ENCODE peak calls at places on chromosomes 4 and X, in six cellular contexts. A is suprapubic skin, I is GM12878, T is heart left ventricle, Z is spleen, X is right lobe of liver. G is an unnamed sample.

GRCh38 chr4:183029365-183029764 is 69.7 kb upstream of the WWC2 start:
- DNase-seq in I (no peak), A (no peak), T (no peak), X (no peak), Z (no peak), G (no peak)

GRCh38 chr4:169859366-169860216 is 101.8 kb upstream of the HPF1 start:
- DNase-seq in T (no peak), I (no peak), X (no peak), Z (no peak), A (no peak), G (no peak)

GRCh38 chr4:6869944-6870343 is 39.7 kb upstream of the TBC1D14 start:
- DNase-seq in A (no peak), Z (no peak), T (no peak), I (no peak), X (no peak), G (no peak)

GRCh38 chr4:106763044-106763443 is 273.1 kb downstream of the DKK2 start:
- DNase-seq in I (no peak), A (no peak), Z (no peak), T (no peak), X (no peak), G (no peak)

GRCh38 chr4:8471211-8471875 is 30.8 kb downstream of the TRMT44 start:
- DNase-seq in I (no peak), T (no peak), A (no peak), X (no peak), Z (no peak), G (no peak)

GRCh38 chr4:72604324-72604723 is 35.3 kb upstream of the ADAMTS3 start:
- DNase-seq in Z (no peak), X (peak; percentile 16), T (no peak), I (no peak), A (no peak), G (no peak)

GRCh38 chrX:96566856-96567255 is 117.8 kb upstream of the DIAPH2 start:
- DNase-seq in T (no peak), X (no peak), I (no peak), Z (no peak), A (no peak), G (no peak)

GRCh38 chr4:61511716-61512488 is 311.8 kb downstream of the ADGRL3 start:
- DNase-seq in Z (no peak), X (no peak), A (no peak), I (no peak), T (no peak), G (no peak)

GRCh38 chr4:125200556-125200955 is 114.2 kb upstream of the FAT4 start:
- DNase-seq in A (no peak), I (no peak), X (no peak), T (no peak), Z (no peak), G (no peak)

GRCh38 chrX:39648548-39649254 is 449.1 kb downstream of the BCOR start:
- DNase-seq in T (no peak), I (no peak), A (no peak), Z (no peak), X (no peak), G (no peak)

GRCh38 chr4:26010266-26010665 is 96.2 kb downstream of the SMIM20 start:
- DNase-seq in X (no peak), I (no peak), T (no peak), Z (no peak), A (no peak), G (no peak)

GRCh38 chrX:148854351-148854750 is 353.9 kb downstream of the AFF2 start:
- DNase-seq in X (no peak), I (no peak), A (no peak), Z (no peak), T (no peak), G (no peak)

GRCh38 chr4:15961778-15962510 is 1.0 kb downstream of the FGFBP2 start:
- DNase-seq in X (no peak), Z (no peak), A (no peak), T (no peak), I (no peak), G (no peak)

GRCh38 chrX:41457618-41458192 is 10.6 kb downstream of the NYX start:
- DNase-seq in I (no peak), A (no peak), Z (no peak), T (no peak), X (no peak), G (no peak)

GRCh38 chr4:1968667-1969295 is 40.0 kb downstream of the NELFA start:
- DNase-seq in Z (peak; percentile 41), X (no peak), A (no peak), T (no peak), I (no peak), G (no peak)

GRCh38 chr4:38531126-38531737 is 132.8 kb upstream of the KLF3 start:
- DNase-seq in Z (no peak), A (no peak), X (no peak), T (no peak), I (no peak), G (no peak)

GRCh38 chrX:20252392-20253231 is 14.1 kb downstream of the RPS6KA3 start:
- DNase-seq in Z (peak; percentile 82), I (no peak), X (peak; percentile 48), A (peak; percentile 59), T (peak; percentile 57), G (peak; percentile 49)

GRCh38 chr4:138037716-138038115 is 204.4 kb downstream of the SLC7A11 start:
- DNase-seq in Z (no peak), X (no peak), I (no peak), T (no peak), A (no peak), G (no peak)

GRCh38 chr4:8399298-8399697 is 41.2 kb downstream of the ACOX3 start:
- DNase-seq in X (no peak), A (no peak), T (no peak), I (no peak), Z (no peak), G (no peak)

GRCh38 chrX:136097871-136098805 is 49.2 kb upstream of the FHL1 start:
- DNase-seq in I (no peak), X (no peak), A (no peak), T (no peak), Z (no peak), G (no peak)

GRCh38 chr4:84215218-84215617 is 283.9 kb downstream of the NKX6-1 start:
- DNase-seq in A (no peak), X (no peak), Z (no peak), I (no peak), T (no peak), G (no peak)

GRCh38 chrX:87702795-87703194 is 185.2 kb downstream of the KLHL4 start:
- DNase-seq in X (no peak), I (no peak), T (no peak), A (no peak), Z (no peak), G (no peak)

GRCh38 chrX:100864967-100865366 is 9.2 kb downstream of the NOX1 start:
- DNase-seq in A (no peak), T (no peak), X (no peak), I (no peak), Z (no peak), G (no peak)

GRCh38 chrX:13285229-13285628 is 34.6 kb downstream of the ATXN3L start:
- DNase-seq in I (no peak), Z (no peak), A (no peak), X (no peak), T (no peak), G (no peak)

GRCh38 chrX:13281289-13281688 is 38.6 kb downstream of the ATXN3L start:
- DNase-seq in X (no peak), A (no peak), Z (no peak), T (no peak), I (no peak), G (no peak)

GRCh38 chrX:13283968-13284914 is 35.6 kb downstream of the ATXN3L start:
- DNase-seq in T (no peak), X (no peak), A (no peak), I (no peak), Z (no peak), G (no peak)

GRCh38 chrX:13285693-13286092 is 34.2 kb downstream of the ATXN3L start:
- DNase-seq in A (no peak), Z (no peak), I (no peak), X (no peak), T (no peak), G (no peak)

DNA sequence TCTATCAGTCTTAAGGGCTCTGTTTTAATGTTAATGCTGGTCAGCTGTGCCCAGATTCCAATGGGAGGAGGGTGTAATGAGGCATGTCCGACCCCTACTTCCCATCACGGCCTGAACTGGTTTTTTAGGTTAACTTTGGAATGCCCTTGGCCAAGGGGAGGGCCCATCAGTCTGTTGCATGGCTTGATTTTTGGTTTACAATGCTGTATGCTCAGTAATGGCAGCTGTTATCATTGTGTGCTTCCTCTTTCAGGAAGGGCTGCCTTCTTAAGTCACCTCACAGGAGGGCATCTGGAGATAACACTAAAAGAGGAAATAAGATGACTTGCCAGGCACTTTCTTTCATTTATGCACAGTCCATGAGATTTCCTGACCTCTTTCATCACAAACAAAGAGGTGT is 36.3 kb downstream of the ATXN3L start:
- DNase-seq in T (no peak), Z (no peak), I (no peak), A (no peak), X (no peak), G (no peak)
- H3K4me3 ChIP-seq in T (no peak overlapping the region), Z (no peak overlapping the region), I (no peak overlapping the region), A (no peak overlapping the region), X (no peak overlapping the region), G (no peak overlapping the region)

GRCh38 chrX:16643160-16643559 is 6.8 kb upstream of the S100G start:
- DNase-seq in Z (no peak), A (no peak), X (no peak), I (no peak), T (no peak), G (no peak)
- H3K27ac ChIP-seq in Z (no peak overlapping the region), A (no peak overlapping the region), X (no peak overlapping the region), I (no peak overlapping the region), T (no peak overlapping the region), G (no peak overlapping the region)

DNA sequence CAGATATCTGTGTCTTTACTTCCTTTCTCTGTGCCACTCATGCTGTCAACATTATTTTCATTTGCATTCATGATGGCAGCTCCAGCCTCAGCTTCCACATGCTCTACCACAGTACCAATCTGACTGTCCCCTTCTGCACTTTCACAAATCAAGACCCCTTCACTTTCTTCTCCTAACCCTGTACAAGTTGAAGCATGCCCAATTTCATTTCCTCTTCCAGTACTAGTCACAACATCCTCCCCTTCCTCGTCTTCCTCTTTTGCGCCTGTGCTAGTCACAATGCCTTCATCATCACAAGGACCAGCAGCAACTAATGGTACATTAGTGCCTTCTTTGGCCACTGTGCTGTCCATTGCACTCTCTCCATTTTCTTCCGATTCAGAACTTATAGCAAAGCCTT is 26.5 kb downstream of the BOD1L1 start:
- DNase-seq in T (no peak), A (no peak), X (no peak), I (peak; percentile 32), Z (no peak), G (no peak)
- TF ChIP-seq POLR2A in T (no peak), A (no peak), X (no peak), I (no peak), Z (no peak), G (no peak)

DNA sequence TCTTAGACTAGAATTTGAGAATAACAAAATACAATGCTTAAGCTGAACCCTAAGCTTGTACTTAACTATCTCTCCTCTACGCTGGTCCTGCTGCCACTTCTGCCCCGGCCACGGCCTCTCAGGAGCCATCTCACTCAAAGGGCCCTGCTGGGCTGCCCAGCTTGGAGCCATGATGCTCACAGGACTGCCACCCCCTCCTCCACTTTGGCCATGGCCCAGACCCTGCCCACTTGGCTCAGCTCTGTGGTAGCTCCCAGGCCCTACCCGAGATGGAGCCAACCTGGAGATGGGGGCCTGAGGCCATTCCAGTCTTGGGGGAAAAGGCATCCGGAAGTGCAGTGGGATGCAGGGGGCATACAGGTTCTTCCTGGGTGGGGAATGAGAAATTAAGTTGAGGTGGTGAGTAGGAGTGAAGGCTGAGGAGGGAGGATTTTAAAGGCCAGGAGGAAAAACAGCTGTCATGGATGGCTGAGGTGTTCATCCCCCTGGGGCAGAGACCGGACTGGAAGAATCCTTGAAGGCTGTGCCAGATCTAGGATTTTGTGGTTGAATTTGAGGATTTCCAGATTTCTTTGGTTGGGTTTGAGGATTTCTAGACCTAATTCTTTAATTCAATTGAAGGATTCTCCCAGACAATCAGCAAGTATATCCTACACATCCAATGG is 824 bp downstream of the SASH3 start:
- DNase-seq in Z (peak; percentile 86), I (no peak), A (no peak), X (no peak), T (no peak), G (no peak)
- H3K4me3 ChIP-seq in Z (peak overlapping the region; percentile 65), I (peak overlapping the region; percentile 75), A (peak overlapping the region; percentile 26), X (peak overlapping the region; percentile 29), T (peak overlapping the region; percentile 32), G (peak overlapping the region; percentile 31)

G was measured in Peyer's patch.